ENCODE peak calls at places on chromosomes 5 and 9, in four cellular contexts. One of them, this sample, is unnamed.

GRCh38 chr9:71884005-71884404 is 27.0 kb downstream of the ABHD17B start:
- DNase-seq in posterior cingulate gyrus: no peak
- DNase-seq in DND-41: no peak
- DNase-seq in gastrocnemius medialis: no peak
- DNase-seq in this sample: no peak

GRCh38 chr5:36151434-36152323 is at the start of the genes LMBRD2 and SKP2:
- DNase-seq in posterior cingulate gyrus: peak
- DNase-seq in gastrocnemius medialis: peak
- DNase-seq in DND-41: peak
- DNase-seq in this sample: peak

GRCh38 chr9:120212853-120213200 is 367.1 kb downstream of the CDK5RAP2 start:
- DNase-seq in gastrocnemius medialis: no peak
- DNase-seq in DND-41: no peak
- DNase-seq in posterior cingulate gyrus: no peak
- DNase-seq in this sample: no peak

GRCh38 chr9:127887792-127888191 is 10.3 kb upstream of the AK1 start:
- DNase-seq in gastrocnemius medialis: no peak
- DNase-seq in DND-41: no peak
- DNase-seq in posterior cingulate gyrus: no peak
- DNase-seq in this sample: no peak

GRCh38 chr5:134975843-134976242 is 8.1 kb downstream of the CATSPER3 start:
- DNase-seq in DND-41: no peak
- DNase-seq in posterior cingulate gyrus: no peak
- DNase-seq in gastrocnemius medialis: no peak
- DNase-seq in this sample: no peak

GRCh38 chr9:113417370-113417769 is 6.8 kb downstream of the C9orf43 start:
- DNase-seq in gastrocnemius medialis: no peak
- DNase-seq in DND-41: no peak
- DNase-seq in posterior cingulate gyrus: peak
- DNase-seq in this sample: no peak

GRCh38 chr5:36777105-36777757 is 99.3 kb upstream of the NIPBL start:
- DNase-seq in gastrocnemius medialis: no peak
- DNase-seq in posterior cingulate gyrus: no peak
- DNase-seq in DND-41: no peak
- DNase-seq in this sample: peak

GRCh38 chr5:143056331-143056689 is 286.1 kb downstream of the ARHGAP26 start:
- DNase-seq in DND-41: no peak
- DNase-seq in posterior cingulate gyrus: no peak
- DNase-seq in gastrocnemius medialis: no peak
- DNase-seq in this sample: no peak

GRCh38 chr5:16550316-16550952 is 66.4 kb downstream of the RETREG1 start:
- DNase-seq in gastrocnemius medialis: peak
- DNase-seq in posterior cingulate gyrus: no peak
- DNase-seq in DND-41: peak
- DNase-seq in this sample: peak

GRCh38 chr5:170404398-170404797 is 15.2 kb upstream of the KCNMB1 start:
- DNase-seq in DND-41: no peak
- DNase-seq in posterior cingulate gyrus: no peak
- DNase-seq in gastrocnemius medialis: no peak
- DNase-seq in this sample: no peak

GRCh38 chr9:23582836-23583235 is 243.2 kb downstream of the ELAVL2 start:
- DNase-seq in gastrocnemius medialis: no peak
- DNase-seq in DND-41: no peak
- DNase-seq in posterior cingulate gyrus: no peak
- DNase-seq in this sample: no peak

GRCh38 chr5:65835191-65835590 is 91.2 kb upstream of the ERBIN start:
- DNase-seq in DND-41: no peak
- DNase-seq in posterior cingulate gyrus: no peak
- DNase-seq in gastrocnemius medialis: no peak
- DNase-seq in this sample: no peak

GRCh38 chr5:2981035-2981434 is 229.6 kb upstream of the IRX2 start:
- DNase-seq in posterior cingulate gyrus: no peak
- DNase-seq in gastrocnemius medialis: no peak
- DNase-seq in DND-41: no peak
- DNase-seq in this sample: no peak

GRCh38 chr5:124906339-124907097 is 160.1 kb upstream of the ZNF608 start:
- DNase-seq in posterior cingulate gyrus: peak
- DNase-seq in DND-41: no peak
- DNase-seq in gastrocnemius medialis: peak
- DNase-seq in this sample: peak

GRCh38 chr5:177513500-177513899 is 3.3 kb downstream of the DDX41 start:
- DNase-seq in posterior cingulate gyrus: no peak
- DNase-seq in gastrocnemius medialis: no peak
- DNase-seq in DND-41: no peak
- DNase-seq in this sample: no peak

GRCh38 chr5:96838483-96839395 is 31.0 kb upstream of the ERAP1 start:
- DNase-seq in DND-41: no peak
- DNase-seq in gastrocnemius medialis: no peak
- DNase-seq in posterior cingulate gyrus: no peak
- DNase-seq in this sample: no peak

GRCh38 chr5:178839319-178839704 is 20.4 kb upstream of the ZNF354B start:
- DNase-seq in posterior cingulate gyrus: peak
- DNase-seq in DND-41: peak
- DNase-seq in gastrocnemius medialis: no peak
- DNase-seq in this sample: peak

GRCh38 chr5:81766611-81767010 is 15.7 kb upstream of the SSBP2 start:
- DNase-seq in posterior cingulate gyrus: no peak
- DNase-seq in gastrocnemius medialis: no peak
- DNase-seq in DND-41: no peak
- DNase-seq in this sample: no peak

GRCh38 chr9:121449786-121450185 is 49.9 kb downstream of the GGTA1 start:
- DNase-seq in DND-41: no peak
- DNase-seq in gastrocnemius medialis: no peak
- DNase-seq in posterior cingulate gyrus: no peak
- DNase-seq in this sample: no peak

GRCh38 chr9:28289732-28290131 is 716.5 kb upstream of the C9orf72 start:
- DNase-seq in posterior cingulate gyrus: no peak
- DNase-seq in DND-41: no peak
- DNase-seq in gastrocnemius medialis: no peak
- DNase-seq in this sample: no peak

GRCh38 chr5:127011961-127012644 is 18.3 kb downstream of the MARCHF3 start:
- DNase-seq in gastrocnemius medialis: no peak
- DNase-seq in posterior cingulate gyrus: no peak
- DNase-seq in DND-41: no peak
- DNase-seq in this sample: no peak

GRCh38 chr5:133144245-133144981 is 92.6 kb downstream of the HSPA4 start:
- DNase-seq in posterior cingulate gyrus: no peak
- DNase-seq in gastrocnemius medialis: no peak
- DNase-seq in DND-41: no peak
- DNase-seq in this sample: no peak

GRCh38 chr5:107636555-107636954 is 34.2 kb downstream of the EFNA5 start:
- DNase-seq in gastrocnemius medialis: no peak
- DNase-seq in DND-41: no peak
- DNase-seq in posterior cingulate gyrus: no peak
- DNase-seq in this sample: no peak

This sample was measured in NCI-H1694.